ENCODE peak calls at places on chromosomes 12 and 14, in ten cellular contexts. X is A549; C is stimulated activated CD4-positive, alpha-beta T cell treated with anti-CD3 and anti-CD28 coated beads, Interleukin-2, amount 100 ng/mL, for 4 hours; U is iris pigment epithelial cell; O is NCI-H748 treated with DMSO at 0.1 percent for 48 hours; A is amygdala; L is islet precursor cell; V is uterus; G is suprapubic skin; N is Caco-2. K is an unnamed sample.

GRCh38 chr12:38666425-38666824 is 239.0 kb downstream of the CPNE8 start:
- DNase-seq in V (no peak), X (no peak), C (no peak), A (no peak), L (no peak), G (no peak), U (no peak), N (no peak), O (no peak), K (no peak)

GRCh38 chr12:15268927-15269552 is 47.8 kb upstream of the RERG start:
- DNase-seq in C (peak; percentile 2), L (peak; percentile 75), U (peak; percentile 78), A (no peak), N (peak; percentile 72), X (peak; percentile 62), G (no peak), O (peak; percentile 46), V (peak; percentile 65), K (no peak)

GRCh38 chr12:10409387-10409786 is at the start of gene KLRC4:
- DNase-seq in N (no peak), C (no peak), X (no peak), O (no peak), L (peak; percentile 57), U (peak; percentile 89), V (no peak), G (no peak), A (no peak), K (no peak)

GRCh38 chr14:103279129-103280025 is 54.7 kb upstream of the EIF5 start:
- DNase-seq in O (no peak), X (no peak), N (no peak), A (no peak), U (no peak), L (no peak), G (no peak), V (no peak), C (no peak), K (no peak)

GRCh38 chr14:102493585-102493984 is 16.0 kb downstream of the ANKRD9 start:
- DNase-seq in L (peak; percentile 48), V (no peak), N (no peak), A (no peak), X (no peak), G (no peak), C (no peak), U (no peak), O (no peak), K (no peak)

GRCh38 chr12:108730337-108731104 is 797 bp downstream of the CORO1C start:
- DNase-seq in L (peak; percentile 95), A (peak; percentile 49), U (peak; percentile 83), O (peak; percentile 72), G (peak; percentile 89), V (peak; percentile 83), N (peak; percentile 81), C (peak; percentile 2), X (peak; percentile 61), K (peak; percentile 12)

GRCh38 chr14:99744199-99744872 is 48.9 kb upstream of the EML1 start:
- DNase-seq in O (peak; percentile 11), A (no peak), X (no peak), N (no peak), G (no peak), C (no peak), U (peak; percentile 55), L (no peak), V (no peak), K (no peak)

GRCh38 chr12:109697877-109698468 is 15.7 kb upstream of the FAM222A start:
- DNase-seq in A (no peak), C (no peak), O (no peak), U (no peak), G (no peak), N (no peak), X (no peak), L (no peak), V (no peak), K (no peak)

GRCh38 chr14:94681300-94682060 is 69.3 kb downstream of the SERPINA3 start:
- DNase-seq in X (peak; percentile 69), A (no peak), G (peak; percentile 31), V (no peak), O (no peak), U (peak; percentile 70), L (peak; percentile 79), N (peak; percentile 57), C (no peak), K (no peak)

GRCh38 chr14:102853703-102854396 is 68.6 kb upstream of the AMN start:
- DNase-seq in U (no peak), L (no peak), A (no peak), O (no peak), N (no peak), X (no peak), C (no peak), G (no peak), V (no peak), K (no peak)

GRCh38 chr14:91303091-91303923 is 58.8 kb upstream of the GPR68 start:
- DNase-seq in C (peak; percentile 31), G (no peak), L (peak; percentile 98), O (no peak), A (no peak), U (no peak), V (peak; percentile 48), N (peak; percentile 79), X (peak; percentile 46), K (no peak)

GRCh38 chr14:68621400-68622365 is 171.2 kb downstream of the ZFP36L1 start:
- DNase-seq in O (no peak), A (no peak), U (peak; percentile 50), V (peak; percentile 66), X (no peak), G (peak; percentile 73), N (no peak), L (peak; percentile 38), C (no peak), K (no peak)

GRCh38 chr12:64608901-64609542 is 1.3 kb upstream of the RASSF3 start:
- DNase-seq in X (peak; percentile 87), G (no peak), L (peak; percentile 90), O (peak; percentile 54), C (no peak), A (no peak), N (peak; percentile 66), V (peak; percentile 45), U (peak; percentile 53), K (no peak)

GRCh38 chr14:69275331-69275730 is 15.4 kb downstream of the GALNT16 start:
- DNase-seq in O (no peak), A (no peak), U (no peak), L (no peak), N (no peak), C (no peak), G (no peak), X (no peak), V (no peak), K (no peak)

GRCh38 chr12:9048930-9049329 is 59.6 kb downstream of the KLRG1 start:
- DNase-seq in A (no peak), C (no peak), G (no peak), O (no peak), V (no peak), U (no peak), L (no peak), N (no peak), X (no peak), K (no peak)

GRCh38 chr12:102298022-102298421 is 100.4 kb upstream of the PMCH start:
- DNase-seq in G (no peak), U (no peak), O (no peak), X (no peak), V (no peak), A (no peak), C (no peak), N (no peak), L (no peak), K (no peak)

GRCh38 chr12:10220398-10221077 is 7.9 kb downstream of the GABARAPL1 start:
- DNase-seq in O (no peak), A (no peak), N (peak; percentile 26), V (peak; percentile 83), X (no peak), U (peak; percentile 94), C (no peak), L (peak; percentile 36), G (peak; percentile 91), K (no peak)